ENCODE peak calls at places on chromosomes 4 and X, in ten cellular contexts. O, G, B, I, V, Q, J, D, R and N are unnamed samples.

GRCh38 chrX:15973941-15974340 is 119.3 kb upstream of the AP1S2 start:
- DNase-seq in G (peak), V (no peak), D (no peak), R (no peak), B (peak), I (peak), O (no peak), Q (no peak), J (no peak), N (no peak)

GRCh38 chr4:7649741-7650531 is 215.2 kb upstream of the PSAPL1 start:
- DNase-seq in B (peak), J (peak), O (peak), I (peak), D (no peak), V (peak), R (no peak), Q (peak), G (no peak), N (no peak)

GRCh38 chr4:163697121-163697520 is 202.6 kb downstream of the TMA16 start:
- DNase-seq in D (no peak), O (no peak), V (peak), Q (no peak), R (peak), G (no peak), J (peak), I (no peak), B (no peak), N (no peak)

GRCh38 chr4:31530555-31530954 is 810.4 kb downstream of the PCDH7 start:
- DNase-seq in I (no peak), D (no peak), G (no peak), J (no peak), B (no peak), Q (no peak), V (no peak), O (no peak), R (no peak), N (no peak)

GRCh38 chr4:144659493-144659892 is 13.5 kb downstream of the HHIP start:
- DNase-seq in Q (no peak), D (no peak), O (no peak), R (no peak), B (no peak), I (no peak), G (no peak), J (no peak), V (no peak), N (no peak)

GRCh38 chrX:6708041-6708440 is 173.1 kb upstream of the VCX3A start:
- DNase-seq in R (no peak), O (no peak), B (no peak), G (no peak), D (no peak), J (no peak), V (no peak), Q (no peak), I (no peak), N (no peak)

GRCh38 chr4:127364911-127365310 is 267.8 kb upstream of the INTU start:
- DNase-seq in Q (no peak), B (no peak), G (no peak), D (no peak), J (no peak), V (no peak), I (no peak), R (no peak), O (no peak), N (no peak)

GRCh38 chr4:162685401-162685800 is 481.3 kb downstream of the NAF1 start:
- DNase-seq in J (no peak), G (no peak), R (no peak), O (no peak), I (no peak), D (no peak), Q (no peak), V (no peak), B (no peak), N (no peak)

GRCh38 chrX:52923781-52924241 is 26.7 kb downstream of the FAM156B start:
- DNase-seq in R (peak), V (peak), B (no peak), I (peak), Q (no peak), O (no peak), J (peak), G (peak), D (peak), N (no peak)

GRCh38 chrX:49838374-49838773 is 9.3 kb downstream of the PAGE4 start:
- DNase-seq in J (peak), I (peak), O (peak), R (peak), B (no peak), G (no peak), D (peak), V (peak), Q (no peak), N (peak)

GRCh38 chr4:37648084-37648817 is 37.9 kb downstream of the RELL1 start:
- DNase-seq in V (peak), J (peak), D (peak), G (peak), O (peak), I (peak), Q (peak), B (peak), R (peak), N (peak)

GRCh38 chrX:47230136-47230868 is 2.5 kb upstream of the USP11 start:
- DNase-seq in R (no peak), G (no peak), V (no peak), B (no peak), I (no peak), J (no peak), D (no peak), O (no peak), Q (no peak), N (no peak)

GRCh38 chrX:154526901-154527675 is 11.1 kb upstream of the FAM3A start:
- DNase-seq in Q (peak), I (peak), G (peak), J (peak), B (peak), D (peak), R (peak), O (peak), V (peak), N (peak)

GRCh38 chr4:10180927-10181744 is 64.5 kb upstream of the WDR1 start:
- DNase-seq in D (no peak), R (no peak), G (no peak), Q (no peak), O (no peak), I (peak), J (no peak), B (no peak), V (peak), N (no peak)

GRCh38 chrX:85963736-85964135 is 83.6 kb downstream of the CHM start:
- DNase-seq in J (peak), G (no peak), D (peak), O (no peak), V (peak), B (no peak), Q (no peak), I (peak), R (peak), N (no peak)

GRCh38 chr4:86043755-86044592 is 315.9 kb downstream of the MAPK10 start:
- DNase-seq in Q (no peak), R (peak), O (peak), V (peak), I (peak), D (peak), G (no peak), B (no peak), J (peak), N (peak)

GRCh38 chrX:80578518-80579105 is 158.4 kb downstream of the TENT5D start:
- DNase-seq in I (peak), R (peak), Q (no peak), V (peak), D (peak), G (no peak), J (peak), O (peak), B (no peak), N (no peak)

GRCh38 chrX:1105671-1106419 is 106.6 kb downstream of the CRLF2 start:
- DNase-seq in B (no peak), G (no peak), D (no peak), V (no peak), I (no peak), R (no peak), Q (no peak), J (no peak), O (no peak), N (no peak)

GRCh38 chr4:119729815-119730643 is 101.4 kb upstream of the PDE5A start:
- DNase-seq in V (peak), B (no peak), R (peak), G (no peak), J (peak), I (peak), Q (peak), O (peak), D (peak), N (no peak)

GRCh38 chrX:72142094-72142843 is 10.6 kb upstream of the RTL5 start:
- DNase-seq in D (peak), O (no peak), J (no peak), V (no peak), Q (no peak), B (no peak), I (no peak), R (no peak), G (no peak), N (no peak)

GRCh38 chr4:102316585-102316984 is 28.7 kb downstream of the SLC39A8 start:
- DNase-seq in J (no peak), I (no peak), O (no peak), Q (no peak), D (no peak), V (no peak), B (no peak), R (no peak), G (no peak), N (no peak)

DNA sequence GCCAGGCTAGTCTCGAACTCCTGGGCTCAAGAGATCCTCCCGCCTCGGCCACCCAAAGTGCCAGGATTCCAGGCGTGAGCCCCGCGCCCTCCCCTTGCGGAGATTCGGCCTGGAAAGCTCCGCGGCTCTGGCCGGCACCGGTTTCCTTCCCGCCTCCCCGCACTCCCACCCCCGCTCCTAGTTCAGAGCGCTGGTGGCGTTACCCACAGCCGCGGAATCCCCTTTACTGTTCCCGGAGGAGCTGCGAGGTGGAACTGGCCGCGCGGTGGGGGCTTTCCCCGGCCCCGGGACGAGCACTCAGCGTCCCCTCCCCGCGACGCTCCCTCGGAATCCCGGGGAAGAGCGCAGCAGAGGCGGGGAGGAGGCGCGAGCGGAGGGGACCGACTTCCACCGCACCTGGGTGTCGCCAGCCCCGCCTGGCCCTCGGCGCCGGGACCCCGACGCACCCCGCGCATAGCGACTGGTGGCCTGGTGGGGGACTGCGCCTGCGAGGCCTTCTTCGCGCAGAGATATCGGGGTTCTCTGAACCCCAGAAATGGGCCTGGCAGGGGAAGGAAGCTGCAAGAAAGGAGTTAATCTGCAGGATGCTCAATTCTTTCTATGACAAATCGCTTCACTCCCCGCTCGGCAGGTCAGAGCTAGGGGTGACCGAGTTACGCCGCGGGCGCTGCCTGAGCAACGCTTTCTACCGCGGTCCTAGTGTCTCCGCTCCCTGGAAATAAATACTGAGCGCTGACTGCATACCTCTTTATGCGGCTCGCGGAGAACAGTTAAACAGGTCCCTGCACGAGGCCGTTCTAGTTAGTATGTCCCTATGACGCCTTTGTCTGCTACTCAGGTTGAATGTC is 14.6 kb upstream of the SLC25A4 start:
- DNase-seq in V (no peak), D (peak), R (peak), B (no peak), G (peak), J (no peak), I (peak), O (no peak), Q (peak), N (peak)
- TF ChIP-seq CTCF in V (peak), D (no peak), R (no peak), B (no peak), G (peak), J (no peak), I (no peak), O (no peak), Q (no peak), N (peak)

DNA sequence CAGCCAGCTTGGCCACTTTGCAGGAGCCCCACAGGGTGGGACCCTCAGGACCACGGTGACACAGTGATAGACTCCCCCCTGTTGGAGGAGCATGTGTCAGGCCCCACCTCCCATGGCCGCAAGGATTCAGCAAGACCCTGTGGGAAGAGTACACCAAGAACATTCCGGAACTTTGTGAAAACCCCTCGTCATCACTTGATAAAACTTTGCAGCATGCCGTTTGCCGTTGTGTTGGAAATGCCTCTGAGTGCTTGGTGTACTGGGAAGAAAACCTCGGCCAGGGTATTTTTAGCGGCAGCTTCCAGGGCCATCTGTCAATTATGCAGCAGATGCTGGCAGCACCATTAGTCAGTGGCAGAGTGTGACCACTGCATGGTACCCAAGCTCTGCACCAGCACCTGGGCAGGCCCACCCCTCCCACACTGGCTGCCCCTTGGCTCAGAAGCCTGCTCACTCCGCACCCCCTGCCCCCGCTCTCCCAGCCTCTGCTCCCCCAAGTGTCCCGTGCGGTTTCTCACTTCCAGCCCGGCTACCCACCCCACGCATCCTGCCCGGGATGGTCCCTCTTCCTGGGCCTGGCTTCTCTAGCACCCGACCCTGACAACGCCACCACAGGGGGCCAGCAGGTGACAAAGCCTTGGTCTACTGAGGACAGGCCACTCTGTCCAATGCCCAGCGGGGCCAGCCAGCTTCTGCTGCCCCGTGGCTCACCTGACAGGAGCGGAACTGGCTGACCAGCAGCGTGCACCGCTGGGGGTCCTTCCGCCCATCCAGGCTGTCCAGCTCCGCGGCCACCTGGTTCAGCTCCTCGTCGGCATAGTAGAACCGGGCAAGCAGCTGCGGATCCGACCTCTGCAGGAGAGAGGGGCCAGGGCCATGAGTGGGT is 65.0 kb downstream of the ZFYVE28 start:
- DNase-seq in O (no peak), Q (no peak), B (no peak), R (no peak), J (no peak), D (no peak), I (peak), G (no peak), V (no peak), N (no peak)
- TF ChIP-seq CTCF in O (no peak), Q (no peak), B (no peak), R (no peak), J (no peak), D (no peak), I (no peak), G (no peak), V (no peak), N (no peak)

DNA sequence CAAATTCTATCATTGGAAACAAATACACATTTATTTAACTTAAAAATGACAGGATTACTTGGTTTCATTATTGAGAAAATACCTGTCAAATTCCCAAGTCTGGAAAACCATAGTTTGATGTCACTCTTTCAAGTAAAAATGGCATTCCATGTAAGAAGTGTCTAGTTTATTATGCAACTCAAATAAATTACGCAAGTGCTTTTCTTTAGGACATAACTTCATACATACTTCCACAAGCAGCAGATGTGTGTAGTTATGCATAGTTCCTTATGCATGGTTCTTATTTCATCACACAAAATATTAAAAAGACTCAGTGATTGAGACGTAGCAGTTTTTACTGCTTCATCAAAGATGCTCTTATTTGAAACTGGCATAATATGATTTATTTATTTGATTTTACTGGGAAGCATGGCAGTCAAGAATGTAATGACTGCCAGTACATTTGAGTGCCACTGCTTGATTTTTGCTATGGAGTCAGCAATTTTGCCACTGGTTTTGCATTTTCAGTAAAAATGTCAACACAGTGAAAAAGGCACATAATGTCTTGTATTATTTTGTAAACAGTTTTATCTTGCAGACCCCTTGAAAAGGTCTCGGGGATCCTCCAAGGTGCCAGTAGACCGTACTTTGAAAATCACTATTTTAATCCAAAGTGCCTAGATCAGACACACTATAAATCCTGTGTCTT is 62.1 kb downstream of the CLCN3 start:
- DNase-seq in R (peak), V (no peak), B (no peak), J (no peak), I (peak), O (no peak), G (no peak), D (no peak), Q (no peak), N (no peak)
- TF ChIP-seq CTCF in R (no peak), V (no peak), B (no peak), J (no peak), I (no peak), O (no peak), G (no peak), D (no peak), Q (no peak), N (no peak)

GRCh38 chrX:13261348-13261747 is 58.5 kb downstream of the ATXN3L start:
- DNase-seq in I (no peak), R (no peak), V (no peak), J (no peak), D (no peak), B (no peak), O (no peak), Q (no peak), G (no peak), N (no peak)
- TF ChIP-seq CTCF in I (no peak), R (no peak), V (no peak), J (no peak), D (no peak), B (no peak), O (no peak), Q (no peak), G (no peak), N (no peak)

DNA sequence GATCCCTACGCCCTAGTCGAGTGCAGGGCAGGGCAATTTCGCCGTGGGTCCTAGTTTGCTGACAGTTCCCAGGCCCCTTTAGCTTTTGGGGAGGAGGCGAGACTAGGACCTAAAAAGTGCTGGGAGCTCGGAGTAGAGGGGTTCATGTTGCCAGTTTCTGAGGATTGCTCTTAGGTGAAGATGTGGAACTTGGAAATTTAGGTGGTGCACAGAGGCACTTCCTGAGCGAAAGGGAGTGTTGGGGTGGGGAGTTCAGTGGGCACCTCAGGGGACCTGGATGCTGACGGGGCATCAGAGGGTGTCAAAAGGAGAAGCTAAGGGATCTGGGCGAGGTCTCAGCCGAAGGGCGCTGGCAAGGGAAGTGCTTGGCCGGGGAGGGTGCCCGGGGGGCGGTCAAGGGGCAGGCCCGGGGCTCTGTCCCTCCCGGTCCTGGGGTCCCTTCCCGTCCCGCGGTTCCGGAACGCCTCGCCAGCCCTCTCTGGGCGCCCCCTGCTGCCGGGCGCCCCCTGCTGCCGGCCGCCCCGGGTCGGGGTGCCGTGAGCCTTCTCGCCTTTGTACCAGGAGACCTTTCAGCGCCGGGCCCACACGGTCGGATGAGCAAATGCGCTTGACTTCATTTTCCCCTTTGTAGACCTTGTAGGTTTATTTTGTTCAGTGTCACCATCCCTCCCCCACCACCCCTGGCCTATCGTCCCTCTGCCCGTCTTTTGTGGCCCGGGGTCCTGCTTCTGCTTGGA is 3.0 kb upstream of the PHOX2B start:
- DNase-seq in G (no peak), I (no peak), O (no peak), V (no peak), D (no peak), B (no peak), Q (no peak), R (no peak), J (no peak), N (peak)
- TF ChIP-seq CTCF in G (peak), I (peak), O (no peak), V (peak), D (no peak), B (no peak), Q (no peak), R (no peak), J (peak), N (peak)